ENCODE peak calls at places on chromosome 14, in seven cellular contexts. K is mesenchymal stem cell, U is neuronal stem cell, T is IMR-90, O is mesendoderm, E is trophoblast cell, V is H1. C is an unnamed sample.

GRCh38 chr14:33026850-33027420 is 88.3 kb downstream of the NPAS3 start:
- DNase-seq in O (no peak), U (no peak), K (no peak), T (no peak), E (no peak), V (no peak), C (no peak)

GRCh38 chr14:94142247-94142646 is 12.8 kb upstream of the IFI27L2 start:
- DNase-seq in T (no peak), K (no peak), O (no peak), V (no peak), U (no peak), E (no peak), C (no peak)

GRCh38 chr14:41062826-41063225 is 543.9 kb upstream of the LRFN5 start:
- DNase-seq in U (no peak), O (no peak), K (peak; percentile 1), E (no peak), V (no peak), T (peak; percentile 0), C (no peak)

GRCh38 chr14:75450381-75451276 is 22.8 kb downstream of the JDP2 start:
- DNase-seq in O (no peak), U (no peak), V (no peak), K (no peak), E (no peak), T (peak; percentile 40), C (no peak)

GRCh38 chr14:74976264-74977113 is 21.1 kb upstream of the PGF start:
- DNase-seq in E (no peak), T (no peak), V (no peak), U (no peak), K (no peak), O (no peak), C (peak; percentile 19)

GRCh38 chr14:94581127-94581999 is at the start of gene SERPINA5:
- DNase-seq in K (no peak), E (no peak), U (no peak), T (no peak), O (peak; percentile 37), V (no peak), C (peak; percentile 76)

GRCh38 chr14:50107850-50108249 is 8.5 kb downstream of the VCPKMT start:
- DNase-seq in E (no peak), V (no peak), O (no peak), U (no peak), K (no peak), T (no peak), C (no peak)

GRCh38 chr14:47278233-47278842 is 397.1 kb downstream of the MDGA2 start:
- DNase-seq in V (peak; percentile 54), E (peak; percentile 43), O (peak; percentile 73), U (peak; percentile 53), K (peak; percentile 57), T (no peak), C (peak; percentile 71)

GRCh38 chr14:99679996-99680395 is 4.1 kb upstream of the CYP46A1 start:
- DNase-seq in T (no peak), U (no peak), O (no peak), V (no peak), E (no peak), K (no peak), C (peak; percentile 20)

GRCh38 chr14:36947362-36947761 is 225.0 kb downstream of the SLC25A21 start:
- DNase-seq in O (no peak), V (no peak), E (no peak), T (peak; percentile 21), K (no peak), U (no peak), C (no peak)

GRCh38 chr14:88380405-88380804 is 5.1 kb upstream of the SPATA7 start:
- DNase-seq in E (no peak), V (no peak), K (no peak), U (no peak), T (peak; percentile 5), O (no peak), C (no peak)

GRCh38 chr14:104461676-104462443 is 117.7 kb upstream of the C14orf180 start:
- DNase-seq in E (no peak), O (no peak), K (no peak), T (no peak), U (peak; percentile 23), V (no peak), C (peak; percentile 39)

GRCh38 chr14:51095854-51096823 is 1.2 kb upstream of the TRIM9 start:
- DNase-seq in V (no peak), O (peak; percentile 26), T (peak; percentile 35), E (peak; percentile 33), U (peak; percentile 8), K (peak; percentile 38), C (peak; percentile 30)

GRCh38 chr14:35750202-35750904 is 58.7 kb downstream of the RALGAPA1 start:
- DNase-seq in E (no peak), U (no peak), K (no peak), O (no peak), T (no peak), V (no peak), C (no peak)

GRCh38 chr14:39946796-39947195 is 514.6 kb upstream of the FBXO33 start:
- DNase-seq in T (no peak), E (peak; percentile 1), U (no peak), O (peak; percentile 43), K (peak; percentile 44), V (peak; percentile 10), C (no peak)

GRCh38 chr14:99211410-99211809 is 60.6 kb downstream of the BCL11B start:
- DNase-seq in K (no peak), E (no peak), T (no peak), V (no peak), O (no peak), U (no peak), C (no peak)

GRCh38 chr14:31543969-31544799 is 17.0 kb upstream of the NUBPL start:
- DNase-seq in E (no peak), O (peak; percentile 27), K (peak; percentile 14), T (peak; percentile 23), U (no peak), V (no peak), C (no peak)

GRCh38 chr14:68849416-68849815 is 56.5 kb upstream of the ZFP36L1 start:
- DNase-seq in T (no peak), U (no peak), V (no peak), E (no peak), O (no peak), K (no peak), C (no peak)

GRCh38 chr14:68846466-68846865 is 53.6 kb upstream of the ZFP36L1 start:
- DNase-seq in E (no peak), U (no peak), O (no peak), K (peak; percentile 25), V (no peak), T (no peak), C (no peak)

GRCh38 chr14:68851078-68851477 is 58.2 kb upstream of the ZFP36L1 start:
- DNase-seq in U (no peak), V (no peak), T (no peak), K (no peak), O (no peak), E (no peak), C (no peak)

GRCh38 chr14:68844210-68844545 is 51.3 kb upstream of the ZFP36L1 start:
- DNase-seq in U (no peak), K (no peak), T (no peak), O (no peak), E (no peak), V (no peak), C (no peak)

DNA sequence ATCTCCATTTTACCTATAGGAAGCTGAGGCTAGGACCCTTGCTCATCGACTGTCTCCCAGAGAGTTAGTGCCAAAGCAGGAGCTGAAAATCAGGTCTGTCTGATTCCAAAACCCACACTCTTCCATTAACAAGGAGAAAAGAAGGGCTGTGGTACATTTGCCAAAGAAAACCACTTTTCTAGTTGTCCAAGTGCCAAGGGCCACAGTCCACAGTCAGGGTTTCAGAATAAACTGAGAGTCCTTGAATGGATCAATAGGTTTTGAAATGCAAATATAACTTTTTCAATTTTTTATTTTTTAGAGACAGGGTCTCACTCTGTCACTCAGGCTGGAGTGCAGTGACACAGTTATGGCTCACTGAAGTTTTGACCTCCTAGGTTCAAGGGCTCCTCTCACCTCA is 55.4 kb upstream of the ZFP36L1 start:
- DNase-seq in U (no peak), V (no peak), E (no peak), O (no peak), T (no peak), K (no peak), C (no peak)
- H2AK5ac ChIP-seq in U (no peak overlapping the region), V (no peak overlapping the region), E (no peak overlapping the region), O (no peak overlapping the region), T (no peak overlapping the region), K (no peak overlapping the region), C (no peak overlapping the region)

DNA sequence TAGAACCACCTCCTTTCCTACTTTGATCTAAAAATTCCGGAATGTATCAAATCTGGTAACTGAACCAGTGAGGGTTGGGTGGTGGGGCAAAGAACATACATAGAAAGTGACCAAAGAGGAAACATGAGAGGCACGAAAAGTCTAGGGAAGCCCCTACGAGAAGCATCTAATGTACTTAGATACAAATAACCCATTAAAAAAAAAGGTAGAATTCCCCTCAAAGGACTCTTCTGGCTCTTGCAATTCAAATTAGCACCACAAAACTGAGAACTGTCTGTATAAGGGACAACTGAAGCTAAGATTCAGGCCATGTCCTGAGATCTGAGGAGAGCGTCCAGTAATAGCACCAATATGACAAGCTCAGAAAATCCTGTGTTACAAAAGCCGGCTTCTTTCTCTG is 21.4 kb downstream of the MTHFD1 start:
- DNase-seq in T (no peak), E (peak; percentile 13), V (no peak), O (no peak), U (no peak), K (no peak), C (no peak)
- H2AK5ac ChIP-seq in T (no peak overlapping the region), E (no peak overlapping the region), V (no peak overlapping the region), O (no peak overlapping the region), U (no peak overlapping the region), K (no peak overlapping the region), C (no peak overlapping the region)

GRCh38 chr14:52598568-52598967 is 45.9 kb downstream of the GPR137C start:
- DNase-seq in E (no peak), T (no peak), V (no peak), O (no peak), K (no peak), U (no peak), C (no peak)

GRCh38 chr14:52602131-52602530 is 49.5 kb downstream of the GPR137C start:
- DNase-seq in O (no peak), K (no peak), E (no peak), T (no peak), V (no peak), U (no peak), C (no peak)

GRCh38 chr14:52596320-52596719 is 43.7 kb downstream of the GPR137C start:
- DNase-seq in V (peak; percentile 36), K (no peak), T (no peak), E (no peak), O (peak; percentile 8), U (no peak), C (peak; percentile 76)

GRCh38 chr14:52596861-52597260 is 44.2 kb downstream of the GPR137C start:
- DNase-seq in E (peak; percentile 8), O (no peak), U (no peak), K (no peak), T (peak; percentile 1), V (no peak), C (no peak)

DNA sequence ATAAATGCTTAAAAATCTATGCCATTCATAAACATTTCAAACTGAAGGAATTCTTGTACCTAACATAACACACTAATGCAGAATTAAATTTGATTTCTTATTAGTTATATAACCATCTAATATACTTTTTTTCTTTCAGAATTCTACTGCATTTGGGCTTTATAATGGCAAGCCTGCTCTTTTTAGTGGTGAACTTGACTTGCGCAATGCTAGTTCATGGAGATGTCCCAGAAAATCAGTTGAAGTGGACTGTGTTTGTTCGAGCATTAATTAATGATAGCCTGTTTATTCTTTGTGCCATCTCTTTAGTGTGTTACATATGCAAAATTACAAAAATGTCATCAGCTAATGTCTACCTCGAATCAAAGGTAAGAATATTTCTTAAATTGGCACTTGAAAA is 47.3 kb downstream of the GPR137C start:
- DNase-seq in E (no peak), O (no peak), K (no peak), V (no peak), U (no peak), T (no peak), C (no peak)
- H2AK5ac ChIP-seq in E (no peak overlapping the region), O (no peak overlapping the region), K (no peak overlapping the region), V (no peak overlapping the region), U (no peak overlapping the region), T (no peak overlapping the region), C (no peak overlapping the region)

GRCh38 chr14:43858981-43859380 is 648.1 kb downstream of the FSCB start:
- DNase-seq in T (no peak), V (no peak), E (no peak), U (no peak), K (no peak), O (no peak), C (no peak)
- H2AK5ac ChIP-seq in T (no peak overlapping the region), V (no peak overlapping the region), E (no peak overlapping the region), U (no peak overlapping the region), K (no peak overlapping the region), O (no peak overlapping the region), C (no peak overlapping the region)